ENCODE peak calls at places on chromosome X, in nine cellular contexts. One of them, this sample, is unnamed.

GRCh38 chrX:8067754-8068469 is 103.2 kb downstream of the VCX2 start:
- DNase-seq in Peyer's patch: no peak
- DNase-seq in iPS DF 6.9: no peak
- DNase-seq in CD8-positive, alpha-beta T cell: no peak
- DNase-seq in right cardiac atrium: no peak
- DNase-seq in thyroid gland: no peak
- DNase-seq in cardiac muscle cell: no peak
- DNase-seq in stomach: no peak
- DNase-seq in MM.1S: no peak
- DNase-seq in this sample: no peak

GRCh38 chrX:53631156-53631555 is 55.4 kb downstream of the HUWE1 start:
- DNase-seq in Peyer's patch: no peak
- DNase-seq in iPS DF 6.9: no peak
- DNase-seq in CD8-positive, alpha-beta T cell: no peak
- DNase-seq in right cardiac atrium: no peak
- DNase-seq in thyroid gland: no peak
- DNase-seq in cardiac muscle cell: peak; percentile 33
- DNase-seq in stomach: no peak
- DNase-seq in MM.1S: no peak
- DNase-seq in this sample: no peak

GRCh38 chrX:17617794-17618193 is 119.5 kb upstream of the SCML1 start:
- DNase-seq in Peyer's patch: no peak
- DNase-seq in iPS DF 6.9: no peak
- DNase-seq in CD8-positive, alpha-beta T cell: no peak
- DNase-seq in right cardiac atrium: no peak
- DNase-seq in thyroid gland: no peak
- DNase-seq in cardiac muscle cell: no peak
- DNase-seq in stomach: no peak
- DNase-seq in MM.1S: no peak
- DNase-seq in this sample: no peak

GRCh38 chrX:6645216-6645615 is 110.3 kb upstream of the VCX3A start:
- DNase-seq in Peyer's patch: no peak
- DNase-seq in iPS DF 6.9: no peak
- DNase-seq in CD8-positive, alpha-beta T cell: no peak
- DNase-seq in right cardiac atrium: no peak
- DNase-seq in thyroid gland: no peak
- DNase-seq in cardiac muscle cell: no peak
- DNase-seq in stomach: no peak
- DNase-seq in MM.1S: no peak
- DNase-seq in this sample: no peak

GRCh38 chrX:45584717-45585116 is 384.0 kb upstream of the DIPK2B start:
- DNase-seq in Peyer's patch: no peak
- DNase-seq in iPS DF 6.9: no peak
- DNase-seq in CD8-positive, alpha-beta T cell: no peak
- DNase-seq in right cardiac atrium: no peak
- DNase-seq in thyroid gland: no peak
- DNase-seq in cardiac muscle cell: no peak
- DNase-seq in stomach: no peak
- DNase-seq in MM.1S: no peak
- DNase-seq in this sample: no peak

GRCh38 chrX:131441033-131441432 is 102.8 kb upstream of the OR13H1 start:
- DNase-seq in Peyer's patch: no peak
- DNase-seq in iPS DF 6.9: no peak
- DNase-seq in CD8-positive, alpha-beta T cell: no peak
- DNase-seq in right cardiac atrium: no peak
- DNase-seq in thyroid gland: no peak
- DNase-seq in cardiac muscle cell: no peak
- DNase-seq in stomach: no peak
- DNase-seq in MM.1S: no peak
- DNase-seq in this sample: no peak

GRCh38 chrX:2714551-2714950 is 23.5 kb downstream of the CD99 start:
- DNase-seq in Peyer's patch: no peak
- DNase-seq in iPS DF 6.9: no peak
- DNase-seq in CD8-positive, alpha-beta T cell: no peak
- DNase-seq in right cardiac atrium: no peak
- DNase-seq in thyroid gland: no peak
- DNase-seq in cardiac muscle cell: no peak
- DNase-seq in stomach: no peak
- DNase-seq in MM.1S: no peak
- DNase-seq in this sample: no peak

GRCh38 chrX:57528670-57529255 is 63.0 kb upstream of the ZXDB start:
- DNase-seq in Peyer's patch: no peak
- DNase-seq in iPS DF 6.9: peak; percentile 5
- DNase-seq in CD8-positive, alpha-beta T cell: no peak
- DNase-seq in right cardiac atrium: no peak
- DNase-seq in thyroid gland: no peak
- DNase-seq in cardiac muscle cell: no peak
- DNase-seq in stomach: no peak
- DNase-seq in MM.1S: peak; percentile 57
- DNase-seq in this sample: no peak

GRCh38 chrX:20515841-20516461 is 249.2 kb upstream of the RPS6KA3 start:
- DNase-seq in Peyer's patch: no peak
- DNase-seq in iPS DF 6.9: no peak
- DNase-seq in CD8-positive, alpha-beta T cell: no peak
- DNase-seq in right cardiac atrium: no peak
- DNase-seq in thyroid gland: no peak
- DNase-seq in cardiac muscle cell: peak; percentile 80
- DNase-seq in stomach: no peak
- DNase-seq in MM.1S: peak; percentile 67
- DNase-seq in this sample: no peak

GRCh38 chrX:148633509-148633908 is 133.1 kb downstream of the AFF2 start:
- DNase-seq in Peyer's patch: no peak
- DNase-seq in iPS DF 6.9: no peak
- DNase-seq in CD8-positive, alpha-beta T cell: no peak
- DNase-seq in right cardiac atrium: no peak
- DNase-seq in thyroid gland: no peak
- DNase-seq in cardiac muscle cell: no peak
- DNase-seq in stomach: no peak
- DNase-seq in MM.1S: no peak
- DNase-seq in this sample: no peak

GRCh38 chrX:148632444-148632843 is 132.0 kb downstream of the AFF2 start:
- DNase-seq in Peyer's patch: no peak
- DNase-seq in iPS DF 6.9: no peak
- DNase-seq in CD8-positive, alpha-beta T cell: no peak
- DNase-seq in right cardiac atrium: no peak
- DNase-seq in thyroid gland: no peak
- DNase-seq in cardiac muscle cell: no peak
- DNase-seq in stomach: no peak
- DNase-seq in MM.1S: no peak
- DNase-seq in this sample: no peak

GRCh38 chrX:148629435-148629834 is 129.0 kb downstream of the AFF2 start:
- DNase-seq in Peyer's patch: no peak
- DNase-seq in iPS DF 6.9: no peak
- DNase-seq in CD8-positive, alpha-beta T cell: no peak
- DNase-seq in right cardiac atrium: no peak
- DNase-seq in thyroid gland: peak; percentile 5
- DNase-seq in cardiac muscle cell: no peak
- DNase-seq in stomach: no peak
- DNase-seq in MM.1S: no peak
- DNase-seq in this sample: peak; percentile 62

GRCh38 chrX:148634591-148634990 is 134.2 kb downstream of the AFF2 start:
- DNase-seq in Peyer's patch: no peak
- DNase-seq in iPS DF 6.9: no peak
- DNase-seq in CD8-positive, alpha-beta T cell: no peak
- DNase-seq in right cardiac atrium: no peak
- DNase-seq in thyroid gland: no peak
- DNase-seq in cardiac muscle cell: no peak
- DNase-seq in stomach: no peak
- DNase-seq in MM.1S: no peak
- DNase-seq in this sample: no peak
- H3K4me1 ChIP-seq in Peyer's patch: no peaks in the 10 kb centered on the region
- H3K4me1 ChIP-seq in iPS DF 6.9: no peaks in the 10 kb centered on the region
- H3K4me1 ChIP-seq in CD8-positive, alpha-beta T cell: no peaks in the 10 kb centered on the region
- H3K4me1 ChIP-seq in right cardiac atrium: no peaks in the 10 kb centered on the region
- H3K4me1 ChIP-seq in thyroid gland: no peaks in the 10 kb centered on the region
- H3K4me1 ChIP-seq in cardiac muscle cell: no peaks in the 10 kb centered on the region
- H3K4me1 ChIP-seq in stomach: no peaks in the 10 kb centered on the region
- H3K4me1 ChIP-seq in MM.1S: no peaks in the 10 kb centered on the region
- H3K4me1 ChIP-seq in this sample: no peaks in the 10 kb centered on the region

GRCh38 chrX:139234898-139235297 is 295.6 kb upstream of the F9 start:
- DNase-seq in Peyer's patch: no peak
- DNase-seq in iPS DF 6.9: no peak
- DNase-seq in CD8-positive, alpha-beta T cell: no peak
- DNase-seq in right cardiac atrium: no peak
- DNase-seq in thyroid gland: no peak
- DNase-seq in cardiac muscle cell: no peak
- DNase-seq in stomach: no peak
- DNase-seq in MM.1S: no peak
- DNase-seq in this sample: no peak
- H3K4me3 ChIP-seq in Peyer's patch: no peak overlapping the region
- H3K4me3 ChIP-seq in iPS DF 6.9: no peak overlapping the region
- H3K4me3 ChIP-seq in CD8-positive, alpha-beta T cell: no peak overlapping the region
- H3K4me3 ChIP-seq in right cardiac atrium: no peak overlapping the region
- H3K4me3 ChIP-seq in thyroid gland: no peak overlapping the region
- H3K4me3 ChIP-seq in cardiac muscle cell: no peak overlapping the region
- H3K4me3 ChIP-seq in stomach: no peak overlapping the region
- H3K4me3 ChIP-seq in MM.1S: no peak overlapping the region
- H3K4me3 ChIP-seq in this sample: no peak overlapping the region

GRCh38 chrX:107741318-107741813 is 34.2 kb downstream of the TSC22D3 start:
- DNase-seq in Peyer's patch: no peak
- DNase-seq in iPS DF 6.9: no peak
- DNase-seq in CD8-positive, alpha-beta T cell: no peak
- DNase-seq in right cardiac atrium: no peak
- DNase-seq in thyroid gland: no peak
- DNase-seq in cardiac muscle cell: no peak
- DNase-seq in stomach: no peak
- DNase-seq in MM.1S: no peak
- DNase-seq in this sample: no peak

GRCh38 chrX:107736781-107737531 is 38.6 kb downstream of the TSC22D3 start:
- DNase-seq in Peyer's patch: no peak
- DNase-seq in iPS DF 6.9: no peak
- DNase-seq in CD8-positive, alpha-beta T cell: no peak
- DNase-seq in right cardiac atrium: peak; percentile 68
- DNase-seq in thyroid gland: peak; percentile 57
- DNase-seq in cardiac muscle cell: no peak
- DNase-seq in stomach: no peak
- DNase-seq in MM.1S: no peak
- DNase-seq in this sample: no peak

GRCh38 chrX:107739541-107739940 is 36.0 kb downstream of the TSC22D3 start:
- DNase-seq in Peyer's patch: no peak
- DNase-seq in iPS DF 6.9: no peak
- DNase-seq in CD8-positive, alpha-beta T cell: no peak
- DNase-seq in right cardiac atrium: no peak
- DNase-seq in thyroid gland: no peak
- DNase-seq in cardiac muscle cell: no peak
- DNase-seq in stomach: no peak
- DNase-seq in MM.1S: no peak
- DNase-seq in this sample: no peak

GRCh38 chrX:107738272-107738671 is 37.3 kb downstream of the TSC22D3 start:
- DNase-seq in Peyer's patch: no peak
- DNase-seq in iPS DF 6.9: no peak
- DNase-seq in CD8-positive, alpha-beta T cell: no peak
- DNase-seq in right cardiac atrium: no peak
- DNase-seq in thyroid gland: peak; percentile 74
- DNase-seq in cardiac muscle cell: no peak
- DNase-seq in stomach: no peak
- DNase-seq in MM.1S: no peak
- DNase-seq in this sample: no peak

DNA sequence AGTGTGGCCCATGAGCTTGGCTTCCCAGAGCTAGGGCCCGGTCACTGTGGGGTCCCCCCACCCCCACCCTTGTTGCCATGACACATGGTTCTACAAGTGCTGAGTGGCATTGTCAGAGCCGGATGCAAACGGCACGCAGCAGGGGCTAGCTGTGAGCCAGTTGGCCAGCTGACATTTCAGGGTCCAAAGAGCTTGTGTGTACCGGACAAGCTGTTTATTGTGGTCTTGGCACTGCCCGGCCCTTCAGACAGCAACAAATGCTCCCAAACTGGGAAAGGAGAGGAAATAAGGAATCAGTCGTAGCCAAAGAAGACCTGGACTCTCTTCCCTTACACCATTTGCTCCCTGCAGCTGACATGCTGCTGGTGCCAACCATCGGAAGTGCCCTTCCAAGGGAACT is 36.8 kb downstream of the TSC22D3 start:
- DNase-seq in Peyer's patch: no peak
- DNase-seq in iPS DF 6.9: no peak
- DNase-seq in CD8-positive, alpha-beta T cell: no peak
- DNase-seq in right cardiac atrium: no peak
- DNase-seq in thyroid gland: no peak
- DNase-seq in cardiac muscle cell: no peak
- DNase-seq in stomach: no peak
- DNase-seq in MM.1S: no peak
- DNase-seq in this sample: no peak
- H3K4me1 ChIP-seq in Peyer's patch: peaks cover 4% of the 10 kb centered on the region
- H3K4me1 ChIP-seq in iPS DF 6.9: peaks cover 4% of the 10 kb centered on the region
- H3K4me1 ChIP-seq in CD8-positive, alpha-beta T cell: peaks cover 46% of the 10 kb centered on the region
- H3K4me1 ChIP-seq in right cardiac atrium: peaks cover 46% of the 10 kb centered on the region
- H3K4me1 ChIP-seq in thyroid gland: peaks cover 85% of the 10 kb centered on the region
- H3K4me1 ChIP-seq in cardiac muscle cell: peaks cover 41% of the 10 kb centered on the region
- H3K4me1 ChIP-seq in stomach: peaks cover 66% of the 10 kb centered on the region
- H3K4me1 ChIP-seq in MM.1S: peaks cover 14% of the 10 kb centered on the region
- H3K4me1 ChIP-seq in this sample: peaks cover 23% of the 10 kb centered on the region

DNA sequence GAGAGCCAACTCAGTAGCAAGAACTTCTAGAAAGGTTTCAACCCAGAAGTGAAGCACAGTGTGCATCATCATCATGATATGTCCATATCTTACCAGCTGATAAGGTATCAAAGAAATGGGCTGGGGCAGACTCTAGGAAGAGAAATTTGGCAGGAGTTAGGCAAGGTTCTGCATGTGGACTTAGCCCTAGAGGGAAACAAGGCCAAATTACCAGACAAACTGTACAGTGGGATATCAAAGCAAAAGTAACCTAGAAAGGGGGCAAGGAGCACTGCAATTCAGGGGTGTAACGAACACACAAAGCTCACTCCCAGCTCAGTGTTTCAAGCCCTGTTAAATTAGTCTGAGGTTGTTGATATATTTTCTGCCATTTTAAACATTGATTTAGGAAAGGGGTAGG is 407.4 kb downstream of the SMARCA1 start:
- DNase-seq in Peyer's patch: no peak
- DNase-seq in iPS DF 6.9: no peak
- DNase-seq in CD8-positive, alpha-beta T cell: no peak
- DNase-seq in right cardiac atrium: no peak
- DNase-seq in thyroid gland: no peak
- DNase-seq in cardiac muscle cell: no peak
- DNase-seq in stomach: no peak
- DNase-seq in MM.1S: no peak
- DNase-seq in this sample: no peak
- H3K4me3 ChIP-seq in Peyer's patch: no peak overlapping the region
- H3K4me3 ChIP-seq in iPS DF 6.9: no peak overlapping the region
- H3K4me3 ChIP-seq in CD8-positive, alpha-beta T cell: no peak overlapping the region
- H3K4me3 ChIP-seq in right cardiac atrium: no peak overlapping the region
- H3K4me3 ChIP-seq in thyroid gland: no peak overlapping the region
- H3K4me3 ChIP-seq in cardiac muscle cell: no peak overlapping the region
- H3K4me3 ChIP-seq in stomach: no peak overlapping the region
- H3K4me3 ChIP-seq in MM.1S: no peak overlapping the region
- H3K4me3 ChIP-seq in this sample: no peak overlapping the region

This sample was measured in testis.